ENCODE peak calls at places on chromosomes 2 and 18, in ten cellular contexts. One of them, this sample, is unnamed.

GRCh38 chr2:18651842-18652774 is 62.7 kb upstream of the NT5C1B start:
- DNase-seq in stomach: no peak
- DNase-seq in NB4: no peak
- DNase-seq in lower leg skin: no peak
- DNase-seq in heart left ventricle: no peak
- DNase-seq in transverse colon: no peak
- DNase-seq in Peyer's patch: no peak
- DNase-seq in K562: no peak
- DNase-seq in sigmoid colon: no peak
- DNase-seq in H1: no peak
- DNase-seq in this sample: no peak

GRCh38 chr2:20609995-20610357 is 40.9 kb downstream of the HS1BP3 start:
- DNase-seq in stomach: no peak
- DNase-seq in H1: no peak
- DNase-seq in K562: no peak
- DNase-seq in transverse colon: no peak
- DNase-seq in sigmoid colon: no peak
- DNase-seq in Peyer's patch: no peak
- DNase-seq in NB4: no peak
- DNase-seq in lower leg skin: no peak
- DNase-seq in heart left ventricle: no peak
- DNase-seq in this sample: no peak

GRCh38 chr2:56729212-56729611 is 545.4 kb downstream of the CCDC85A start:
- DNase-seq in heart left ventricle: no peak
- DNase-seq in Peyer's patch: no peak
- DNase-seq in transverse colon: no peak
- DNase-seq in sigmoid colon: no peak
- DNase-seq in H1: no peak
- DNase-seq in lower leg skin: no peak
- DNase-seq in K562: no peak
- DNase-seq in NB4: no peak
- DNase-seq in stomach: no peak
- DNase-seq in this sample: no peak

GRCh38 chr2:45285311-45285710 is 276.1 kb upstream of the SIX2 start:
- DNase-seq in transverse colon: no peak
- DNase-seq in stomach: no peak
- DNase-seq in H1: no peak
- DNase-seq in NB4: no peak
- DNase-seq in Peyer's patch: no peak
- DNase-seq in lower leg skin: no peak
- DNase-seq in heart left ventricle: no peak
- DNase-seq in sigmoid colon: no peak
- DNase-seq in K562: no peak
- DNase-seq in this sample: no peak

GRCh38 chr2:44651974-44652373 is 289.5 kb upstream of the SIX3 start:
- DNase-seq in Peyer's patch: no peak
- DNase-seq in H1: no peak
- DNase-seq in NB4: no peak
- DNase-seq in heart left ventricle: no peak
- DNase-seq in stomach: no peak
- DNase-seq in lower leg skin: no peak
- DNase-seq in K562: no peak
- DNase-seq in sigmoid colon: no peak
- DNase-seq in transverse colon: no peak
- DNase-seq in this sample: no peak

GRCh38 chr2:178190938-178191910 is 3.1 kb upstream of the OSBPL6 start:
- DNase-seq in Peyer's patch: no peak
- DNase-seq in transverse colon: no peak
- DNase-seq in K562: no peak
- DNase-seq in heart left ventricle: no peak
- DNase-seq in lower leg skin: no peak
- DNase-seq in stomach: no peak
- DNase-seq in sigmoid colon: no peak
- DNase-seq in NB4: peak; percentile 4
- DNase-seq in H1: no peak
- DNase-seq in this sample: no peak

GRCh38 chr18:62898359-62898758 is 183.0 kb downstream of the PHLPP1 start:
- DNase-seq in sigmoid colon: no peak
- DNase-seq in K562: no peak
- DNase-seq in H1: no peak
- DNase-seq in stomach: no peak
- DNase-seq in transverse colon: no peak
- DNase-seq in heart left ventricle: no peak
- DNase-seq in lower leg skin: no peak
- DNase-seq in NB4: no peak
- DNase-seq in Peyer's patch: no peak
- DNase-seq in this sample: no peak

GRCh38 chr2:124258481-124258880 is 233.4 kb downstream of the CNTNAP5 start:
- DNase-seq in H1: no peak
- DNase-seq in heart left ventricle: no peak
- DNase-seq in sigmoid colon: no peak
- DNase-seq in Peyer's patch: no peak
- DNase-seq in stomach: no peak
- DNase-seq in K562: no peak
- DNase-seq in transverse colon: no peak
- DNase-seq in lower leg skin: no peak
- DNase-seq in NB4: no peak
- DNase-seq in this sample: no peak

GRCh38 chr2:230410263-230410662 is 5.7 kb upstream of the SP100 start:
- DNase-seq in H1: no peak
- DNase-seq in NB4: no peak
- DNase-seq in Peyer's patch: no peak
- DNase-seq in stomach: no peak
- DNase-seq in lower leg skin: no peak
- DNase-seq in heart left ventricle: no peak
- DNase-seq in transverse colon: no peak
- DNase-seq in sigmoid colon: no peak
- DNase-seq in K562: no peak
- DNase-seq in this sample: no peak

GRCh38 chr2:230412846-230413245 is 3.2 kb upstream of the SP100 start:
- DNase-seq in transverse colon: no peak
- DNase-seq in sigmoid colon: no peak
- DNase-seq in H1: no peak
- DNase-seq in lower leg skin: no peak
- DNase-seq in heart left ventricle: peak; percentile 57
- DNase-seq in stomach: no peak
- DNase-seq in Peyer's patch: no peak
- DNase-seq in K562: peak; percentile 71
- DNase-seq in NB4: no peak
- DNase-seq in this sample: no peak

GRCh38 chr2:230412369-230412706 is 3.7 kb upstream of the SP100 start:
- DNase-seq in H1: no peak
- DNase-seq in K562: no peak
- DNase-seq in stomach: no peak
- DNase-seq in transverse colon: no peak
- DNase-seq in heart left ventricle: no peak
- DNase-seq in Peyer's patch: no peak
- DNase-seq in lower leg skin: no peak
- DNase-seq in NB4: peak; percentile 89
- DNase-seq in sigmoid colon: no peak
- DNase-seq in this sample: peak; percentile 38

GRCh38 chr2:230410861-230411464 is 5.0 kb upstream of the SP100 start:
- DNase-seq in lower leg skin: no peak
- DNase-seq in sigmoid colon: no peak
- DNase-seq in Peyer's patch: no peak
- DNase-seq in H1: no peak
- DNase-seq in stomach: no peak
- DNase-seq in NB4: no peak
- DNase-seq in K562: no peak
- DNase-seq in transverse colon: no peak
- DNase-seq in heart left ventricle: no peak
- DNase-seq in this sample: peak; percentile 61

GRCh38 chr2:230411484-230412368 is 4.3 kb upstream of the SP100 start:
- DNase-seq in transverse colon: peak; percentile 73
- DNase-seq in NB4: peak; percentile 75
- DNase-seq in lower leg skin: peak; percentile 54
- DNase-seq in stomach: peak; percentile 64
- DNase-seq in H1: peak; percentile 72
- DNase-seq in sigmoid colon: peak; percentile 80
- DNase-seq in Peyer's patch: peak; percentile 56
- DNase-seq in heart left ventricle: peak; percentile 70
- DNase-seq in K562: peak; percentile 64
- DNase-seq in this sample: peak; percentile 85
- TF ChIP-seq POLR2A in transverse colon: peak; percentile 73
- TF ChIP-seq POLR2A in NB4: peak; percentile 53
- TF ChIP-seq POLR2A in lower leg skin: no peak
- TF ChIP-seq POLR2A in stomach: no peak
- TF ChIP-seq POLR2A in H1: no peak
- TF ChIP-seq POLR2A in sigmoid colon: no peak
- TF ChIP-seq POLR2A in Peyer's patch: peak; percentile 58
- TF ChIP-seq POLR2A in heart left ventricle: no peak
- TF ChIP-seq POLR2A in K562: peak; percentile 64
- TF ChIP-seq POLR2A in this sample: peak; percentile 88

GRCh38 chr2:215396595-215397313 is 39.1 kb downstream of the FN1 start:
- DNase-seq in transverse colon: no peak
- DNase-seq in H1: no peak
- DNase-seq in lower leg skin: no peak
- DNase-seq in stomach: no peak
- DNase-seq in K562: no peak
- DNase-seq in heart left ventricle: no peak
- DNase-seq in NB4: peak; percentile 90
- DNase-seq in sigmoid colon: no peak
- DNase-seq in Peyer's patch: no peak
- DNase-seq in this sample: no peak
- TF ChIP-seq POLR2A in transverse colon: no peak
- TF ChIP-seq POLR2A in H1: no peak
- TF ChIP-seq POLR2A in lower leg skin: no peak
- TF ChIP-seq POLR2A in stomach: no peak
- TF ChIP-seq POLR2A in K562: no peak
- TF ChIP-seq POLR2A in heart left ventricle: no peak
- TF ChIP-seq POLR2A in NB4: no peak
- TF ChIP-seq POLR2A in sigmoid colon: no peak
- TF ChIP-seq POLR2A in Peyer's patch: no peak
- TF ChIP-seq POLR2A in this sample: no peak

GRCh38 chr2:102736607-102737409 is 25.0 kb upstream of the TMEM182 start:
- DNase-seq in transverse colon: peak; percentile 90
- DNase-seq in lower leg skin: peak; percentile 69
- DNase-seq in Peyer's patch: peak; percentile 86
- DNase-seq in H1: peak; percentile 91
- DNase-seq in NB4: peak; percentile 88
- DNase-seq in stomach: peak; percentile 91
- DNase-seq in sigmoid colon: peak; percentile 88
- DNase-seq in heart left ventricle: peak; percentile 81
- DNase-seq in K562: peak; percentile 90
- DNase-seq in this sample: peak; percentile 89

GRCh38 chr2:102737435-102737834 is 24.4 kb upstream of the TMEM182 start:
- DNase-seq in Peyer's patch: no peak
- DNase-seq in H1: no peak
- DNase-seq in lower leg skin: no peak
- DNase-seq in stomach: no peak
- DNase-seq in sigmoid colon: no peak
- DNase-seq in K562: peak; percentile 25
- DNase-seq in transverse colon: no peak
- DNase-seq in heart left ventricle: no peak
- DNase-seq in NB4: peak; percentile 16
- DNase-seq in this sample: no peak

GRCh38 chr2:102736174-102736606 is 25.6 kb upstream of the TMEM182 start:
- DNase-seq in lower leg skin: no peak
- DNase-seq in stomach: peak; percentile 35
- DNase-seq in transverse colon: peak; percentile 58
- DNase-seq in K562: peak; percentile 45
- DNase-seq in heart left ventricle: no peak
- DNase-seq in Peyer's patch: no peak
- DNase-seq in sigmoid colon: no peak
- DNase-seq in H1: no peak
- DNase-seq in NB4: no peak
- DNase-seq in this sample: peak; percentile 65

DNA sequence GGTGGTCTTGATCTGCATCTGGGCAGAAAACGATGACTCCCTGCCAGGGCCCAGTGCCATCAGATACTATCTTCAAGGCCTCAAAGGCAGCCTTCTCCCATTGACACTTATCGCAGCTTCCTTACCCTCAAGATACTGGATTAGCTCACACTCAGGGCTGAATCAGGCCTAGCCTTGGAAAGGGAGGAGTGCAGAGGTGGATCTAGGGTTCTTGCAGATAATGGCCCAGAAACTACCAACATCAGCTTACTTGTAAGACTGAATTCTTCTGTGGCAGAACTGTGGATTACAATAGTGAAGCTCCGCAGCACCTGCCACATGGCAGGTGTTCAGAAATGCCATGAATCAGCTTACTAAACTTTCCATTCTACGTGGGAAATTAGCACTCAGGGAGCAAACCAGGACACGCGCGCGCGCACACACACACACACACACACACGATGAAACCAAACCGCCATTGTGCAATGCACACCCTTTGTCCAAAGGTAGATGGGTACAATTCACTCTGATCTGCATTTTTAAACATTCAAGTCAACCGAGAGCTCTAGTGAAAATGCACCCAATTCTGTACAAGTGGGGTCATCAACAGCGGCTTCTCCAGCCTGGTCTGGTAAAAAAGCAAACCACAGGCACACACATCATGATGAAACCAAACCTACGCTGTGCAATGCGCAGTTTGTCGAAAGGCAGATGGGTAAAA is 26.2 kb upstream of the TMEM182 start:
- DNase-seq in Peyer's patch: no peak
- DNase-seq in NB4: peak; percentile 63
- DNase-seq in K562: peak; percentile 51
- DNase-seq in transverse colon: peak; percentile 49
- DNase-seq in heart left ventricle: no peak
- DNase-seq in stomach: peak; percentile 52
- DNase-seq in H1: no peak
- DNase-seq in sigmoid colon: no peak
- DNase-seq in lower leg skin: no peak
- DNase-seq in this sample: peak; percentile 59
- TF ChIP-seq POLR2A in Peyer's patch: no peak
- TF ChIP-seq POLR2A in NB4: no peak
- TF ChIP-seq POLR2A in K562: no peak
- TF ChIP-seq POLR2A in transverse colon: no peak
- TF ChIP-seq POLR2A in heart left ventricle: no peak
- TF ChIP-seq POLR2A in stomach: no peak
- TF ChIP-seq POLR2A in H1: no peak
- TF ChIP-seq POLR2A in sigmoid colon: no peak
- TF ChIP-seq POLR2A in lower leg skin: no peak
- TF ChIP-seq POLR2A in this sample: no peak

GRCh38 chr2:217833439-217833838 is 169.4 kb downstream of the TNS1 start:
- DNase-seq in H1: no peak
- DNase-seq in stomach: no peak
- DNase-seq in lower leg skin: no peak
- DNase-seq in Peyer's patch: no peak
- DNase-seq in sigmoid colon: no peak
- DNase-seq in transverse colon: no peak
- DNase-seq in heart left ventricle: no peak
- DNase-seq in K562: no peak
- DNase-seq in NB4: no peak
- DNase-seq in this sample: no peak

GRCh38 chr2:217834057-217834620 is 168.7 kb downstream of the TNS1 start:
- DNase-seq in transverse colon: no peak
- DNase-seq in stomach: no peak
- DNase-seq in NB4: peak; percentile 29
- DNase-seq in H1: no peak
- DNase-seq in heart left ventricle: peak; percentile 84
- DNase-seq in K562: no peak
- DNase-seq in Peyer's patch: no peak
- DNase-seq in sigmoid colon: no peak
- DNase-seq in lower leg skin: peak; percentile 54
- DNase-seq in this sample: no peak

GRCh38 chr2:217835931-217836881 is 166.6 kb downstream of the TNS1 start:
- DNase-seq in transverse colon: peak; percentile 50
- DNase-seq in heart left ventricle: peak; percentile 88
- DNase-seq in H1: no peak
- DNase-seq in sigmoid colon: peak; percentile 95
- DNase-seq in Peyer's patch: no peak
- DNase-seq in stomach: no peak
- DNase-seq in NB4: no peak
- DNase-seq in K562: no peak
- DNase-seq in lower leg skin: peak; percentile 68
- DNase-seq in this sample: no peak

GRCh38 chr2:217832987-217833386 is 169.8 kb downstream of the TNS1 start:
- DNase-seq in NB4: no peak
- DNase-seq in lower leg skin: no peak
- DNase-seq in K562: no peak
- DNase-seq in sigmoid colon: no peak
- DNase-seq in Peyer's patch: no peak
- DNase-seq in stomach: no peak
- DNase-seq in H1: no peak
- DNase-seq in heart left ventricle: no peak
- DNase-seq in transverse colon: no peak
- DNase-seq in this sample: no peak

DNA sequence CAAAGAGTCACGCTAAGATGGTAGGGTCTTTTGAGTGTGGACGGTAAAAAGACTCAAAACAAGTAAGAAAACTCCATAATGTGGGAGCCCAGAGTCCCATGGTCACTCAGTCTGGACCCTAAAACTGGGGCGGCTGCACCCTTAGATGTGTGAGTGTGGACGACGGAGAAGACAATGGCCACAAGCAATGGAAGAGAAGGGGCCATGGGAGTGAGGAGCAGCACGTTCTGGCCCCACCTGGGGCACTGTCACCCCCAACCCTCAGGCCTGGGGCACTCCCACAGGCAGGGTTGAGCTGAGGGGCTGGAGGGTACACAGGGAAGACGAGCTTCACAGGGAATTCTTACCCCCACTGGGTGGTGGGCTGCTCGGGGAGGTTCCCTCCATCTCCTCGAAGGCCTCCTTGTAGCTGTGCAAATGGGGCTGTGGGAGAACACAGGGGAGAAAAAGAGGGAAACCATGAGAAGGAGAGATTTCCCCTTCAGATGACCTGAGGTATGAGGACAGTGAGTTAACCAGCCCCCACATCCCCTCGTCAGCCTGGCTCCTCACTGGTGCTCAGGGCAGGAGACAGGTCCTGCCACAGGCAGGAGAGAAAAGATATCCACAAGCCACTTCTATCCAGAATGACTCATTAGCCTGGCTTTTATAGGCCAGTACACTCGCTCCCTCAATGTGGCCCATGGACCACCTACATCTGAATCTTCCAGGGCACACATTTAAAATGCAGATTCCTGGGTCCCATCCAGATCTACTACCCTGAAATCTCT is 167.9 kb downstream of the TNS1 start:
- DNase-seq in K562: no peak
- DNase-seq in Peyer's patch: no peak
- DNase-seq in lower leg skin: no peak
- DNase-seq in stomach: no peak
- DNase-seq in NB4: no peak
- DNase-seq in H1: no peak
- DNase-seq in transverse colon: no peak
- DNase-seq in heart left ventricle: peak; percentile 31
- DNase-seq in sigmoid colon: no peak
- DNase-seq in this sample: no peak
- TF ChIP-seq POLR2A in K562: no peak
- TF ChIP-seq POLR2A in Peyer's patch: no peak
- TF ChIP-seq POLR2A in lower leg skin: no peak
- TF ChIP-seq POLR2A in stomach: no peak
- TF ChIP-seq POLR2A in NB4: no peak
- TF ChIP-seq POLR2A in H1: no peak
- TF ChIP-seq POLR2A in transverse colon: no peak
- TF ChIP-seq POLR2A in heart left ventricle: no peak
- TF ChIP-seq POLR2A in sigmoid colon: no peak
- TF ChIP-seq POLR2A in this sample: no peak